ENCODE peak calls at places on chromosomes 4 and X, in seven cellular contexts. A, W, C, V, N, X and R are unnamed samples.

GRCh38 chrX:152817082-152817744 is 13.3 kb downstream of the CETN2 start:
- DNase-seq in X (no peak), A (peak), N (no peak), W (no peak), C (no peak), V (peak), R (no peak)

GRCh38 chr4:184251680-184252000 is 34.0 kb upstream of the ENPP6 start:
- DNase-seq in V (no peak), W (no peak), C (no peak), X (no peak), N (no peak), A (no peak), R (no peak)

GRCh38 chrX:136936183-136936549 is 55.6 kb upstream of the RBMX start:
- DNase-seq in W (no peak), V (no peak), C (no peak), N (no peak), A (no peak), X (no peak), R (no peak)

GRCh38 chr4:78776729-78777555 is 792 bp downstream of the BMP2K start:
- DNase-seq in C (no peak), A (peak), N (peak), X (peak), W (peak), V (peak), R (peak)

GRCh38 chr4:2288051-2288541 is 26.2 kb upstream of the MXD4 start:
- DNase-seq in N (no peak), X (no peak), V (no peak), W (no peak), C (no peak), A (no peak), R (no peak)

GRCh38 chr4:133801858-133802257 is 399.7 kb downstream of the PABPC4L start:
- DNase-seq in N (no peak), A (no peak), V (no peak), W (no peak), X (no peak), C (no peak), R (no peak)

GRCh38 chrX:97367149-97367548 is 483.4 kb downstream of the RPA4 start:
- DNase-seq in V (peak), X (no peak), C (no peak), A (peak), N (no peak), W (no peak), R (no peak)

GRCh38 chrX:65697915-65698796 is 30.7 kb downstream of the MSN start:
- DNase-seq in N (peak), A (no peak), V (peak), W (peak), C (no peak), X (peak), R (peak)

GRCh38 chrX:112760697-112761096 is 79.9 kb downstream of the AMOT start:
- DNase-seq in X (no peak), V (no peak), A (peak), W (no peak), C (no peak), N (no peak), R (no peak)

GRCh38 chrX:108216405-108216804 is 124.8 kb downstream of the ATG4A start:
- DNase-seq in X (no peak), N (no peak), W (no peak), C (no peak), A (no peak), V (no peak), R (no peak)